ENCODE peak calls at places on chromosomes 5 and 9, in nine cellular contexts. G is effector memory CD8-positive, alpha-beta T cell; O is H54; V is type B pancreatic cell; Q is T-helper 9 cell; X is NCI-H1417; W is activated naive CD4-positive, alpha-beta T cell treated with anti-CD3 and anti-CD28 coated beads, Interleukin-2, amount 50 U/mL, for 16 hours; B is stromal cell of bone marrow; H is substantia nigra. F is an unnamed sample.

GRCh38 chr5:65981548-65981947 is 55.2 kb downstream of the ERBIN start:
- DNase-seq in O (no peak), V (no peak), G (no peak), X (no peak), Q (no peak), W (no peak), H (no peak), B (no peak), F (no peak)

GRCh38 chr5:7474821-7475403 is 79.0 kb downstream of the ADCY2 start:
- DNase-seq in Q (no peak), G (no peak), O (no peak), B (no peak), V (no peak), H (no peak), X (no peak), W (no peak), F (no peak)

GRCh38 chr9:6355728-6356127 is 27.6 kb downstream of the TPD52L3 start:
- DNase-seq in Q (no peak), G (no peak), O (peak), B (peak), X (no peak), V (no peak), W (no peak), H (no peak), F (no peak)

GRCh38 chr5:61563401-61563800 is 231.3 kb downstream of the ZSWIM6 start:
- DNase-seq in V (no peak), B (no peak), Q (no peak), O (no peak), G (no peak), H (no peak), X (no peak), W (no peak), F (no peak)

GRCh38 chr9:21744320-21744719 is 58.1 kb upstream of the MTAP start:
- DNase-seq in X (no peak), H (no peak), V (no peak), Q (no peak), G (no peak), B (no peak), W (no peak), O (no peak), F (no peak)

GRCh38 chr9:137705443-137705863 is 86.6 kb downstream of the EHMT1 start:
- DNase-seq in V (no peak), G (no peak), O (no peak), B (no peak), H (no peak), Q (peak), X (no peak), W (peak), F (no peak)

GRCh38 chr5:1011741-1012315 is 3.2 kb downstream of the NKD2 start:
- DNase-seq in H (no peak), X (no peak), W (no peak), Q (no peak), O (no peak), G (no peak), B (no peak), V (no peak), F (no peak)

GRCh38 chr9:107161338-107161737 is 121.7 kb upstream of the RAD23B start:
- DNase-seq in Q (no peak), X (peak), H (no peak), O (no peak), B (no peak), V (no peak), W (no peak), G (no peak), F (no peak)

GRCh38 chr5:177086918-177087706 is 397 bp downstream of the FGFR4 start:
- DNase-seq in H (no peak), O (no peak), B (no peak), V (peak), G (peak), W (peak), Q (peak), X (peak), F (peak)

GRCh38 chr5:173265433-173265832 is 30.4 kb upstream of the NKX2-5 start:
- DNase-seq in V (no peak), O (no peak), B (no peak), Q (no peak), H (no peak), W (no peak), X (no peak), G (no peak), F (no peak)

GRCh38 chr5:14863105-14863504 is 8.5 kb downstream of the ANKH start:
- DNase-seq in V (no peak), W (no peak), X (no peak), Q (no peak), G (no peak), O (no peak), B (no peak), H (no peak), F (no peak)

GRCh38 chr9:32251539-32251938 is 132.9 kb upstream of the ACO1 start:
- DNase-seq in G (peak), Q (no peak), W (peak), V (no peak), X (peak), H (no peak), O (peak), B (peak), F (peak)

GRCh38 chr9:38392235-38393127 is at the start of gene ALDH1B1:
- DNase-seq in X (peak), G (peak), H (peak), W (peak), Q (peak), V (peak), O (peak), B (peak), F (peak)

GRCh38 chr5:176154821-176155220 is 83.4 kb upstream of the SIMC1 start:
- DNase-seq in G (no peak), H (no peak), W (no peak), V (no peak), X (no peak), Q (no peak), B (no peak), O (no peak), F (no peak)

GRCh38 chr5:171907731-171908343 is 98.6 kb downstream of the FBXW11 start:
- DNase-seq in G (peak), B (peak), Q (peak), H (no peak), O (peak), X (peak), V (no peak), W (peak), F (peak)

GRCh38 chr5:54030981-54031380 is 279.4 kb downstream of the ARL15 start:
- DNase-seq in G (no peak), X (no peak), O (no peak), W (no peak), B (no peak), H (no peak), V (no peak), Q (no peak), F (no peak)

GRCh38 chr9:120389300-120389699 is 190.7 kb downstream of the CDK5RAP2 start:
- DNase-seq in W (no peak), B (no peak), V (no peak), O (no peak), G (no peak), Q (no peak), H (no peak), X (no peak), F (no peak)